ENCODE peak calls at places on chromosomes 13 and 19, in ten cellular contexts. T is AG04450, U is A549, L is HL-60, D is psoas muscle, C is GM12864, Y is ascending aorta, P is hepatocyte, N is heart right ventricle, F is upper lobe of left lung. W is an unnamed sample.

GRCh38 chr13:97278395-97279078 is 56.4 kb downstream of the MBNL2 start:
- DNase-seq in T (no peak), U (no peak), L (no peak), D (no peak), C (no peak), Y (no peak), P (no peak), N (no peak), F (no peak), W (no peak)

GRCh38 chr19:31096047-31096446 is 253.2 kb downstream of the TSHZ3 start:
- DNase-seq in T (no peak), U (no peak), L (no peak), D (peak; percentile 18), C (no peak), Y (no peak), P (no peak), N (peak; percentile 27), F (no peak), W (no peak)

GRCh38 chr13:87274209-87274819 is 396.9 kb upstream of the SLITRK5 start:
- DNase-seq in T (peak; percentile 10), U (no peak), L (peak; percentile 42), D (no peak), C (no peak), Y (no peak), P (peak; percentile 79), N (no peak), F (no peak), W (peak; percentile 15)

GRCh38 chr19:51127755-51128154 is 3.0 kb downstream of the SIGLEC9 start:
- DNase-seq in T (no peak), U (no peak), L (peak; percentile 58), D (no peak), C (no peak), Y (peak; percentile 74), P (no peak), N (no peak), F (peak; percentile 69), W (no peak)

GRCh38 chr19:2375341-2376121 is 15.5 kb downstream of the TMPRSS9 start:
- DNase-seq in T (no peak), U (no peak), L (no peak), D (no peak), C (no peak), Y (no peak), P (no peak), N (no peak), F (no peak), W (peak; percentile 32)

GRCh38 chr13:42633495-42633894 is 59.5 kb downstream of the TNFSF11 start:
- DNase-seq in T (no peak), U (no peak), L (no peak), D (no peak), C (no peak), Y (no peak), P (peak; percentile 6), N (no peak), F (no peak), W (no peak)

GRCh38 chr13:47175172-47175806 is 278.4 kb upstream of the HTR2A start:
- DNase-seq in T (peak; percentile 74), U (no peak), L (peak; percentile 31), D (no peak), C (no peak), Y (no peak), P (no peak), N (no peak), F (no peak), W (no peak)

GRCh38 chr13:93318538-93318937 is 91.9 kb downstream of the GPC6 start:
- DNase-seq in T (no peak), U (no peak), L (peak; percentile 79), D (no peak), C (no peak), Y (no peak), P (peak; percentile 15), N (no peak), F (peak; percentile 28), W (no peak)

GRCh38 chr13:99446242-99446641 is 55.0 kb upstream of the TM9SF2 start:
- DNase-seq in T (no peak), U (no peak), L (no peak), D (no peak), C (no peak), Y (no peak), P (no peak), N (no peak), F (no peak), W (no peak)

GRCh38 chr13:111505175-111505777 is 184.8 kb downstream of the TEX29 start:
- DNase-seq in T (no peak), U (peak; percentile 18), L (no peak), D (no peak), C (no peak), Y (no peak), P (no peak), N (no peak), F (no peak), W (no peak)

GRCh38 chr13:103006706-103007426 is 59.4 kb downstream of the SLC10A2 start:
- DNase-seq in T (no peak), U (no peak), L (no peak), D (no peak), C (peak; percentile 36), Y (no peak), P (peak; percentile 17), N (no peak), F (no peak), W (peak; percentile 62)

GRCh38 chr13:52862358-52863206 is 14.1 kb upstream of the PCDH8 start:
- DNase-seq in T (no peak), U (peak; percentile 23), L (peak; percentile 24), D (no peak), C (no peak), Y (no peak), P (no peak), N (no peak), F (no peak), W (peak; percentile 39)

GRCh38 chr19:11322269-11323024 is 17.0 kb downstream of the RAB3D start:
- DNase-seq in T (no peak), U (no peak), L (peak; percentile 57), D (no peak), C (no peak), Y (no peak), P (no peak), N (no peak), F (no peak), W (no peak)

GRCh38 chr13:78632956-78633355 is 26.0 kb downstream of the OBI1 start:
- DNase-seq in T (no peak), U (no peak), L (no peak), D (no peak), C (no peak), Y (no peak), P (no peak), N (no peak), F (no peak), W (no peak)

GRCh38 chr13:27388236-27388635 is 36.2 kb upstream of the GTF3A start:
- DNase-seq in T (no peak), U (no peak), L (no peak), D (no peak), C (no peak), Y (no peak), P (no peak), N (no peak), F (no peak), W (no peak)
- TF ChIP-seq CTCF in T (no peak), U (no peak), L (no peak), D (no peak), C (no peak), Y (no peak), P (no peak), N (no peak), F (no peak), W (no peak)

DNA sequence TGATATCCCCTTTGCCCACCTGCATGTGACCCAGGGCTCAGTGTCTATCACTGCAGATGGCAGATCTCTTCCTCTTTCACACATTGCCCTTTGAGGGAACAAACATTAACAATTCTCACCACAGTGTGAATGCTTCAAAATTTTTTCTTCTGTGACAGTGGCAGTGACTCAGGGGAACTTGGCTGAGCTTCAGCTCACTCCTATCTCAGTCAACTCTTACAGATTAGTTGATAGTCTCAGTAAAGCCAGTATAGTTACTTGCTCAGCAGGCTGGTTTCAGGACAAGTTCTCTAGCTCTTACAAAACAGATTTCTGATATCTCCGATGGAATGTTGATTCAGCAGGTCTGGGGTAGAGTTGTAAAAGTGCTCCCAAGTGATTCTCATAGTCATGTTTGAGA is 166.9 kb downstream of the DLEU7 start:
- DNase-seq in T (no peak), U (no peak), L (peak; percentile 18), D (no peak), C (no peak), Y (no peak), P (peak; percentile 47), N (no peak), F (no peak), W (peak; percentile 6)
- H3K4me3 ChIP-seq in T (no peak overlapping the region), U (no peak overlapping the region), L (no peak overlapping the region), D (no peak overlapping the region), C (no peak overlapping the region), Y (no peak overlapping the region), P (no peak overlapping the region), N (no peak overlapping the region), F (no peak overlapping the region), W (no peak overlapping the region)

GRCh38 chr13:112857914-112858490 is 111.0 kb upstream of the MCF2L start:
- DNase-seq in T (no peak), U (no peak), L (no peak), D (no peak), C (no peak), Y (no peak), P (no peak), N (no peak), F (no peak), W (no peak)
- TF ChIP-seq CTCF in T (no peak), U (no peak), L (no peak), D (no peak), C (no peak), Y (no peak), P (no peak), N (no peak), F (no peak), W (no peak)

GRCh38 chr19:14495678-14496028 is 274 bp downstream of the GIPC1 start:
- DNase-seq in T (no peak), U (no peak), L (no peak), D (no peak), C (no peak), Y (no peak), P (no peak), N (no peak), F (no peak), W (no peak)

GRCh38 chr19:14494910-14495677 is 833 bp downstream of the GIPC1 start:
- DNase-seq in T (no peak), U (no peak), L (no peak), D (no peak), C (no peak), Y (no peak), P (no peak), N (no peak), F (peak; percentile 59), W (no peak)

GRCh38 chr19:14492756-14493337 is 3.1 kb downstream of the GIPC1 start:
- DNase-seq in T (no peak), U (no peak), L (no peak), D (no peak), C (no peak), Y (no peak), P (no peak), N (no peak), F (no peak), W (no peak)

GRCh38 chr19:14496029-14496848 is at the start of gene GIPC1:
- DNase-seq in T (peak; percentile 98), U (peak; percentile 96), L (peak; percentile 77), D (peak; percentile 97), C (no peak), Y (peak; percentile 97), P (peak; percentile 99), N (peak; percentile 97), F (peak; percentile 95), W (peak; percentile 80)

DNA sequence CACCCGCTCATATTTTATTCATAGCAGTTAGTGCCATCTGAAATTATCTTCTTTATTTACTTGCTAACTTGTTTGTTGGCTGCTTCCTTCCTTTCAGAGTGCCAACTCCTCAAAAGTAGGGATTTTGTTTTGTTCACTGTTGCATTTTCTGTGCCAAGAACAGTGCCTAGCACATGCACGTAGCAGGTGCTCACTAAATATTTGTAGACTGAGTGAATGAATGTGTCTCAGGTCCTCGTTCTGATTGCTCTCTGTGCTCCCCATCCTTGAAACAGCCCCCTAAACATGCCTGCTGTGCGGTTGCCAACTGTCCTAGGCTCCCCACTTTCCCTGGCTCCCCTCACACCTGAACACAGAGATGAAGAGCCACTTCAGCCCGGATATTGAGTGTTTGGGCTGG is 1.5 kb downstream of the GIPC1 start:
- DNase-seq in T (no peak), U (no peak), L (no peak), D (no peak), C (no peak), Y (no peak), P (no peak), N (no peak), F (no peak), W (no peak)
- H3K4me3 ChIP-seq in T (peak overlapping the region; percentile 78), U (peak overlapping the region; percentile 68), L (no peak overlapping the region), D (no peak overlapping the region), C (no peak overlapping the region), Y (peak overlapping the region; percentile 90), P (no peak overlapping the region), N (peak overlapping the region; percentile 84), F (peak overlapping the region; percentile 86), W (no peak overlapping the region)